ENCODE peak calls at places on chromosomes 1 and 21, in eight cellular contexts. One of them, this sample, is unnamed.

GRCh38 chr1:9886063-9886742 is 23.9 kb downstream of the CTNNBIP1 start:
- DNase-seq in ovary: no peak
- DNase-seq in IMR-90: no peak
- DNase-seq in sigmoid colon: no peak
- DNase-seq in tibial nerve: no peak
- DNase-seq in uterus: no peak
- DNase-seq in heart left ventricle: peak
- DNase-seq in breast epithelium: no peak
- DNase-seq in this sample: no peak

GRCh38 chr1:113949007-113949406 is 19.9 kb downstream of the HIPK1 start:
- DNase-seq in ovary: no peak
- DNase-seq in IMR-90: no peak
- DNase-seq in sigmoid colon: no peak
- DNase-seq in tibial nerve: peak
- DNase-seq in uterus: no peak
- DNase-seq in heart left ventricle: no peak
- DNase-seq in breast epithelium: no peak
- DNase-seq in this sample: no peak

GRCh38 chr1:164588388-164589341 is 29.7 kb downstream of the PBX1 start:
- DNase-seq in ovary: peak
- DNase-seq in IMR-90: peak
- DNase-seq in sigmoid colon: peak
- DNase-seq in tibial nerve: peak
- DNase-seq in uterus: peak
- DNase-seq in heart left ventricle: peak
- DNase-seq in breast epithelium: no peak
- DNase-seq in this sample: peak

GRCh38 chr1:26126321-26127084 is 14.9 kb downstream of the PDIK1L start:
- DNase-seq in ovary: no peak
- DNase-seq in IMR-90: peak
- DNase-seq in sigmoid colon: no peak
- DNase-seq in tibial nerve: no peak
- DNase-seq in uterus: no peak
- DNase-seq in heart left ventricle: no peak
- DNase-seq in breast epithelium: no peak
- DNase-seq in this sample: peak

GRCh38 chr1:108817016-108817415 is 39.9 kb downstream of the AKNAD1 start:
- DNase-seq in ovary: no peak
- DNase-seq in IMR-90: peak
- DNase-seq in sigmoid colon: no peak
- DNase-seq in tibial nerve: peak
- DNase-seq in uterus: no peak
- DNase-seq in heart left ventricle: no peak
- DNase-seq in breast epithelium: no peak
- DNase-seq in this sample: peak

GRCh38 chr1:211420845-211421454 is 71.0 kb downstream of the RD3 start:
- DNase-seq in ovary: no peak
- DNase-seq in IMR-90: peak
- DNase-seq in sigmoid colon: no peak
- DNase-seq in tibial nerve: no peak
- DNase-seq in uterus: no peak
- DNase-seq in heart left ventricle: no peak
- DNase-seq in breast epithelium: no peak
- DNase-seq in this sample: no peak

GRCh38 chr1:221708076-221708571 is 33.8 kb downstream of the DUSP10 start:
- DNase-seq in ovary: no peak
- DNase-seq in IMR-90: no peak
- DNase-seq in sigmoid colon: no peak
- DNase-seq in tibial nerve: peak
- DNase-seq in uterus: no peak
- DNase-seq in heart left ventricle: no peak
- DNase-seq in breast epithelium: no peak
- DNase-seq in this sample: peak

GRCh38 chr1:87778896-87779295 is 450.2 kb downstream of the LMO4 start:
- DNase-seq in ovary: no peak
- DNase-seq in IMR-90: peak
- DNase-seq in sigmoid colon: no peak
- DNase-seq in tibial nerve: no peak
- DNase-seq in uterus: no peak
- DNase-seq in heart left ventricle: no peak
- DNase-seq in breast epithelium: no peak
- DNase-seq in this sample: no peak

GRCh38 chr1:156625436-156626078 is 6.3 kb downstream of the HAPLN2 start:
- DNase-seq in ovary: peak
- DNase-seq in IMR-90: peak
- DNase-seq in sigmoid colon: peak
- DNase-seq in tibial nerve: peak
- DNase-seq in uterus: peak
- DNase-seq in heart left ventricle: peak
- DNase-seq in breast epithelium: no peak
- DNase-seq in this sample: no peak

GRCh38 chr1:70706381-70707173 is 295.5 kb downstream of the CTH start:
- DNase-seq in ovary: no peak
- DNase-seq in IMR-90: no peak
- DNase-seq in sigmoid colon: no peak
- DNase-seq in tibial nerve: no peak
- DNase-seq in uterus: peak
- DNase-seq in heart left ventricle: peak
- DNase-seq in breast epithelium: no peak
- DNase-seq in this sample: peak

GRCh38 chr1:164624393-164624792 is 65.4 kb downstream of the PBX1 start:
- DNase-seq in ovary: no peak
- DNase-seq in IMR-90: no peak
- DNase-seq in sigmoid colon: no peak
- DNase-seq in tibial nerve: no peak
- DNase-seq in uterus: no peak
- DNase-seq in heart left ventricle: no peak
- DNase-seq in breast epithelium: no peak
- DNase-seq in this sample: no peak

GRCh38 chr1:237772014-237772413 is 118.7 kb downstream of the ZP4 start:
- DNase-seq in ovary: no peak
- DNase-seq in IMR-90: no peak
- DNase-seq in sigmoid colon: no peak
- DNase-seq in tibial nerve: no peak
- DNase-seq in uterus: no peak
- DNase-seq in heart left ventricle: no peak
- DNase-seq in breast epithelium: no peak
- DNase-seq in this sample: no peak

GRCh38 chr1:205791568-205792180 is 16.4 kb upstream of the RAB29 start:
- DNase-seq in ovary: peak
- DNase-seq in IMR-90: peak
- DNase-seq in sigmoid colon: no peak
- DNase-seq in tibial nerve: peak
- DNase-seq in uterus: peak
- DNase-seq in heart left ventricle: no peak
- DNase-seq in breast epithelium: no peak
- DNase-seq in this sample: no peak

GRCh38 chr1:86388228-86388627 is 7.9 kb downstream of the ODF2L start:
- DNase-seq in ovary: no peak
- DNase-seq in IMR-90: no peak
- DNase-seq in sigmoid colon: no peak
- DNase-seq in tibial nerve: no peak
- DNase-seq in uterus: no peak
- DNase-seq in heart left ventricle: no peak
- DNase-seq in breast epithelium: no peak
- DNase-seq in this sample: no peak

GRCh38 chr1:240695416-240695815 is 83.5 kb upstream of the GREM2 start:
- DNase-seq in ovary: no peak
- DNase-seq in IMR-90: no peak
- DNase-seq in sigmoid colon: no peak
- DNase-seq in tibial nerve: no peak
- DNase-seq in uterus: no peak
- DNase-seq in heart left ventricle: no peak
- DNase-seq in breast epithelium: no peak
- DNase-seq in this sample: no peak

GRCh38 chr1:240693036-240693435 is 81.1 kb upstream of the GREM2 start:
- DNase-seq in ovary: no peak
- DNase-seq in IMR-90: no peak
- DNase-seq in sigmoid colon: no peak
- DNase-seq in tibial nerve: no peak
- DNase-seq in uterus: no peak
- DNase-seq in heart left ventricle: no peak
- DNase-seq in breast epithelium: no peak
- DNase-seq in this sample: no peak

GRCh38 chr1:240693844-240694243 is 81.9 kb upstream of the GREM2 start:
- DNase-seq in ovary: no peak
- DNase-seq in IMR-90: no peak
- DNase-seq in sigmoid colon: no peak
- DNase-seq in tibial nerve: no peak
- DNase-seq in uterus: no peak
- DNase-seq in heart left ventricle: no peak
- DNase-seq in breast epithelium: no peak
- DNase-seq in this sample: no peak

GRCh38 chr1:240692339-240692705 is 80.4 kb upstream of the GREM2 start:
- DNase-seq in ovary: no peak
- DNase-seq in IMR-90: no peak
- DNase-seq in sigmoid colon: no peak
- DNase-seq in tibial nerve: no peak
- DNase-seq in uterus: no peak
- DNase-seq in heart left ventricle: no peak
- DNase-seq in breast epithelium: no peak
- DNase-seq in this sample: no peak

DNA sequence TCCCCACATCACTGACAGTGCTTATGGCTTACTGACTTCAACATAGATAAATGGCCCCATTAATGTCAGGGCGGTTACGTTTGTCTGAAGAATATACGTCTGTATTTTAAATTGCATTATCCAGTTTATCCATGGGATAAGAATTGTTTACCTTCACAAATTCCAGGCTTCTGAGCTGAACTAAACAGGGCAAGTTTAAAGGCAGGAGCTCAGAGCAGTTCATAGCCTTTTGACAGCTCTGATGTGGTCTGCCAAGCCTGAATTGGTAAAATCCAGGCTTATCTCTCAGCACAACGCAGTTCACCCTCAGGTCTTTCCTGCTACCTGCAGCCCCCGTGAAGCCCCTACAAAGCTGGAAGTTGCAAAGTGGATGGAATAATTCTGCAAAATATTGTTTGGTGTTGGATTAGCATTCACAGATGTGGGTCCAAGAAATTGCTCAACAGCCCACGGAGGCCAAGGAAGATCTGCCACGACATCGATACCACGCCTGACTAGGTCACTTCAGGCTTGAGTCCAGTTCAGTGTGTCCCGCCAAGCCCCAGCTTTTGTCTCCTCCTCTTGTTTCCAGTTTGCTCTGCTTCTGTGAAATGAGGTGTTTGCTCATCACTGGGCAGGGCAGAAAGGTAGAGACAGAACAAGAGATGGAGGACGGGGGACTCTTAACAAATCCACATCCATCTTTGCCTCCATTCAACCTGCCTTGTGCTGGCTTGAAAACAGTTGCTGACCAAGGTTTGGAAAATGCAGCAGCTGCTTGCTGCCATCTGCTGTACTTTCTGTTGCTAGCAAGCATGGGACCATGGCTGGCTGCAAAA is 79.8 kb upstream of the GREM2 start:
- DNase-seq in ovary: peak
- DNase-seq in IMR-90: peak
- DNase-seq in sigmoid colon: peak
- DNase-seq in tibial nerve: peak
- DNase-seq in uterus: peak
- DNase-seq in heart left ventricle: no peak
- DNase-seq in breast epithelium: no peak
- DNase-seq in this sample: peak
- TF ChIP-seq CTCF in ovary: peak
- TF ChIP-seq CTCF in IMR-90: peak
- TF ChIP-seq CTCF in sigmoid colon: peak
- TF ChIP-seq CTCF in tibial nerve: peak
- TF ChIP-seq CTCF in uterus: peak
- TF ChIP-seq CTCF in heart left ventricle: peak
- TF ChIP-seq CTCF in breast epithelium: no peak
- TF ChIP-seq CTCF in this sample: no peak

DNA sequence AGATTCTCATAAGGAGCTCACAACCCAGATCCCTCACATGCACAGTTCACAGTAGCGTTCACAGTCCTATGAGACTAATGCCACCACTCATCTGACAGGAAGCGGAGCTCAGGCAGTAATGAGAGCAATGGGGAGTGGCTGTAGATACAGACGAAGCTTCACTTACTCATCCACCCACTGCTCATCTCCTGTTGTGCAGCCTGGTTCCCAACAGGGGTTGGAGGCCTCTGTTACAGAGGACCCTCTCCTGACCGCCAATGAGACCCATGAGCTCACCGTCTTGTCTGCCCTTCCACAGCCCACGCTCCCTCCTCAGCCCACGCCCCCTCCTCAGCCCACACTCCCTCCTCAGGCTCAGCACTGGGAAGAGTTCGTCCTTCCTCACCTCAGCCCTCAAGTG is 39.6 kb downstream of the RSPH1 start:
- DNase-seq in ovary: no peak
- DNase-seq in IMR-90: no peak
- DNase-seq in sigmoid colon: no peak
- DNase-seq in tibial nerve: no peak
- DNase-seq in uterus: no peak
- DNase-seq in heart left ventricle: no peak
- DNase-seq in breast epithelium: no peak
- DNase-seq in this sample: no peak
- TF ChIP-seq POLR2A in ovary: no peak
- TF ChIP-seq POLR2A in IMR-90: no peak
- TF ChIP-seq POLR2A in sigmoid colon: no peak
- TF ChIP-seq POLR2A in tibial nerve: no peak
- TF ChIP-seq POLR2A in uterus: no peak
- TF ChIP-seq POLR2A in heart left ventricle: no peak
- TF ChIP-seq POLR2A in breast epithelium: no peak
- TF ChIP-seq POLR2A in this sample: no peak

DNA sequence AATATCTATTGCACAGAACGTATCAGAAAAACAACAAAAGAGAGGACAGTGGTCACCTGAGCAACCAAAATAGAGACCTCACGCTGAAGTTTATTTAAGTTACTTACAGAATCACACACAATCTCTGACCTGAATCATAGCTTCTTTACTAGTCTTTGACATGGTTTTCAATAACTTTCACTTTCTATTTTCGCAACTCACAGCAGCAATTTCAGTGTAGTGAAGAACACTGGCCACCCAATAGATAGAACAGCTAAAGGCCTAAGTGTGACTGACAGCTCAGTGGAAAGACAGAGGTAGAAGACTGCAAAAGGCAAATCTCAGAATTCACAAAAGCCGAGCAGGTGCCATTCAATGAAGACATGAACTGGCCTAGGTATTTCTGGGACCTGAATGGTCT is 435.6 kb upstream of the CHRM3 start:
- DNase-seq in ovary: no peak
- DNase-seq in IMR-90: no peak
- DNase-seq in sigmoid colon: no peak
- DNase-seq in tibial nerve: no peak
- DNase-seq in uterus: no peak
- DNase-seq in heart left ventricle: no peak
- DNase-seq in breast epithelium: no peak
- DNase-seq in this sample: no peak
- H3K4me3 ChIP-seq in ovary: no peak
- H3K4me3 ChIP-seq in IMR-90: no peak
- H3K4me3 ChIP-seq in sigmoid colon: no peak
- H3K4me3 ChIP-seq in tibial nerve: no peak
- H3K4me3 ChIP-seq in uterus: no peak
- H3K4me3 ChIP-seq in heart left ventricle: no peak
- H3K4me3 ChIP-seq in breast epithelium: no peak
- H3K4me3 ChIP-seq in this sample: no peak

DNA sequence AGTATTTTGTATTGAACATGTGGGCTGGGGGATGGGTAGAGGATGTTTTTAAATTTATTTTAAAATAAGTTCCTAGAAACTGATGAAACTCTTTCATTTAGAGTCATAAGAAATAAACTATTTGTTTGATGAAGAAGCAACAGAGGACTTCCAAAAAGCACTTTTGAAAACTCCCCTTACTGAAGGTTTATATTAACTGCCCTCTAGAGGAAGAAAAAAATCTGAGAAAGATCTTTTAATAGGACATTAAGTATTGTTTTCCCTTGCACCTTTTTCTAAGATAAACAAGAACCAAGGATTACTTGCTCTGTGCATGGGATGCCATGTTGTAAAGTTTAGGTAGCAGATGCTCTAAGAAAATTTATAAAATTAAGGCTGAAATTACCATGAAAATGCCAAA is 14.1 kb downstream of the DISP1 start:
- DNase-seq in ovary: no peak
- DNase-seq in IMR-90: no peak
- DNase-seq in sigmoid colon: no peak
- DNase-seq in tibial nerve: no peak
- DNase-seq in uterus: no peak
- DNase-seq in heart left ventricle: no peak
- DNase-seq in breast epithelium: no peak
- DNase-seq in this sample: no peak
- TF ChIP-seq CTCF in ovary: no peak
- TF ChIP-seq CTCF in IMR-90: peak
- TF ChIP-seq CTCF in sigmoid colon: no peak
- TF ChIP-seq CTCF in tibial nerve: no peak
- TF ChIP-seq CTCF in uterus: no peak
- TF ChIP-seq CTCF in heart left ventricle: no peak
- TF ChIP-seq CTCF in breast epithelium: no peak
- TF ChIP-seq CTCF in this sample: no peak